ENCODE peak calls at places on chromosomes 3 and 15, in eight cellular contexts. One of them, this sample, is unnamed.

GRCh38 chr3:177237206-177237605 is 39.9 kb upstream of the TBL1XR1 start:
- DNase-seq in HS-27A: no peak
- DNase-seq in psoas muscle: no peak
- DNase-seq in heart right ventricle: no peak
- DNase-seq in activated CD8-positive, alpha-beta T cell treated with anti-CD3 and anti-CD28 coated beads, Interleukin-2, amount 10 ng/mL, durations not matched to agents 7 days and 5 days: no peak
- DNase-seq in LoVo: no peak
- DNase-seq in mesendoderm: no peak
- DNase-seq in activated CD4-positive, alpha-beta memory T cell treated with anti-CD3 and anti-CD28 coated beads for 36 hours: no peak
- DNase-seq in this sample: no peak

GRCh38 chr3:142209655-142210054 is 15.7 kb downstream of the GK5 start:
- DNase-seq in LoVo: peak; percentile 18
- DNase-seq in activated CD8-positive, alpha-beta T cell treated with anti-CD3 and anti-CD28 coated beads, Interleukin-2, amount 10 ng/mL, durations not matched to agents 7 days and 5 days: no peak
- DNase-seq in activated CD4-positive, alpha-beta memory T cell treated with anti-CD3 and anti-CD28 coated beads for 36 hours: no peak
- DNase-seq in HS-27A: peak; percentile 30
- DNase-seq in heart right ventricle: no peak
- DNase-seq in psoas muscle: no peak
- DNase-seq in mesendoderm: no peak
- DNase-seq in this sample: no peak

GRCh38 chr3:172680684-172681083 is 30.2 kb downstream of the NCEH1 start:
- DNase-seq in LoVo: no peak
- DNase-seq in activated CD8-positive, alpha-beta T cell treated with anti-CD3 and anti-CD28 coated beads, Interleukin-2, amount 10 ng/mL, durations not matched to agents 7 days and 5 days: no peak
- DNase-seq in mesendoderm: no peak
- DNase-seq in heart right ventricle: no peak
- DNase-seq in HS-27A: no peak
- DNase-seq in psoas muscle: no peak
- DNase-seq in activated CD4-positive, alpha-beta memory T cell treated with anti-CD3 and anti-CD28 coated beads for 36 hours: no peak
- DNase-seq in this sample: no peak

GRCh38 chr15:58046467-58046866 is 19.0 kb downstream of the ALDH1A2 start:
- DNase-seq in activated CD4-positive, alpha-beta memory T cell treated with anti-CD3 and anti-CD28 coated beads for 36 hours: no peak
- DNase-seq in heart right ventricle: no peak
- DNase-seq in psoas muscle: no peak
- DNase-seq in mesendoderm: no peak
- DNase-seq in HS-27A: no peak
- DNase-seq in activated CD8-positive, alpha-beta T cell treated with anti-CD3 and anti-CD28 coated beads, Interleukin-2, amount 10 ng/mL, durations not matched to agents 7 days and 5 days: no peak
- DNase-seq in LoVo: no peak
- DNase-seq in this sample: no peak

GRCh38 chr3:125123906-125124305 is 68.1 kb upstream of the HEG1 start:
- DNase-seq in heart right ventricle: no peak
- DNase-seq in activated CD4-positive, alpha-beta memory T cell treated with anti-CD3 and anti-CD28 coated beads for 36 hours: no peak
- DNase-seq in psoas muscle: no peak
- DNase-seq in HS-27A: no peak
- DNase-seq in LoVo: no peak
- DNase-seq in mesendoderm: no peak
- DNase-seq in activated CD8-positive, alpha-beta T cell treated with anti-CD3 and anti-CD28 coated beads, Interleukin-2, amount 10 ng/mL, durations not matched to agents 7 days and 5 days: no peak
- DNase-seq in this sample: no peak

GRCh38 chr3:23811117-23811487 is 5.3 kb downstream of the UBE2E1 start:
- DNase-seq in psoas muscle: no peak
- DNase-seq in activated CD8-positive, alpha-beta T cell treated with anti-CD3 and anti-CD28 coated beads, Interleukin-2, amount 10 ng/mL, durations not matched to agents 7 days and 5 days: no peak
- DNase-seq in LoVo: no peak
- DNase-seq in activated CD4-positive, alpha-beta memory T cell treated with anti-CD3 and anti-CD28 coated beads for 36 hours: no peak
- DNase-seq in heart right ventricle: no peak
- DNase-seq in mesendoderm: peak; percentile 63
- DNase-seq in HS-27A: no peak
- DNase-seq in this sample: no peak

GRCh38 chr3:129121016-129121791 is 400 bp downstream of the RAB43 start:
- DNase-seq in mesendoderm: peak; percentile 59
- DNase-seq in LoVo: no peak
- DNase-seq in psoas muscle: no peak
- DNase-seq in activated CD4-positive, alpha-beta memory T cell treated with anti-CD3 and anti-CD28 coated beads for 36 hours: peak; percentile 65
- DNase-seq in HS-27A: no peak
- DNase-seq in activated CD8-positive, alpha-beta T cell treated with anti-CD3 and anti-CD28 coated beads, Interleukin-2, amount 10 ng/mL, durations not matched to agents 7 days and 5 days: peak; percentile 57
- DNase-seq in heart right ventricle: no peak
- DNase-seq in this sample: no peak

GRCh38 chr3:5347486-5347885 is 160.0 kb downstream of the EDEM1 start:
- DNase-seq in HS-27A: no peak
- DNase-seq in mesendoderm: no peak
- DNase-seq in activated CD4-positive, alpha-beta memory T cell treated with anti-CD3 and anti-CD28 coated beads for 36 hours: no peak
- DNase-seq in activated CD8-positive, alpha-beta T cell treated with anti-CD3 and anti-CD28 coated beads, Interleukin-2, amount 10 ng/mL, durations not matched to agents 7 days and 5 days: no peak
- DNase-seq in heart right ventricle: no peak
- DNase-seq in psoas muscle: no peak
- DNase-seq in LoVo: no peak
- DNase-seq in this sample: no peak

GRCh38 chr3:134552776-134553175 is 66.9 kb downstream of the CEP63 start:
- DNase-seq in HS-27A: no peak
- DNase-seq in heart right ventricle: no peak
- DNase-seq in LoVo: no peak
- DNase-seq in activated CD4-positive, alpha-beta memory T cell treated with anti-CD3 and anti-CD28 coated beads for 36 hours: no peak
- DNase-seq in activated CD8-positive, alpha-beta T cell treated with anti-CD3 and anti-CD28 coated beads, Interleukin-2, amount 10 ng/mL, durations not matched to agents 7 days and 5 days: no peak
- DNase-seq in psoas muscle: no peak
- DNase-seq in mesendoderm: no peak
- DNase-seq in this sample: no peak

GRCh38 chr3:119018690-119019463 is 15.8 kb downstream of the IGSF11 start:
- DNase-seq in activated CD4-positive, alpha-beta memory T cell treated with anti-CD3 and anti-CD28 coated beads for 36 hours: no peak
- DNase-seq in HS-27A: no peak
- DNase-seq in activated CD8-positive, alpha-beta T cell treated with anti-CD3 and anti-CD28 coated beads, Interleukin-2, amount 10 ng/mL, durations not matched to agents 7 days and 5 days: no peak
- DNase-seq in heart right ventricle: peak; percentile 11
- DNase-seq in mesendoderm: no peak
- DNase-seq in LoVo: no peak
- DNase-seq in psoas muscle: peak; percentile 64
- DNase-seq in this sample: no peak

GRCh38 chr15:85625431-85625830 is 169.3 kb downstream of the KLHL25 start:
- DNase-seq in psoas muscle: no peak
- DNase-seq in activated CD8-positive, alpha-beta T cell treated with anti-CD3 and anti-CD28 coated beads, Interleukin-2, amount 10 ng/mL, durations not matched to agents 7 days and 5 days: peak; percentile 37
- DNase-seq in mesendoderm: no peak
- DNase-seq in LoVo: no peak
- DNase-seq in heart right ventricle: no peak
- DNase-seq in activated CD4-positive, alpha-beta memory T cell treated with anti-CD3 and anti-CD28 coated beads for 36 hours: peak; percentile 35
- DNase-seq in HS-27A: no peak
- DNase-seq in this sample: no peak

GRCh38 chr3:46566040-46566631 is at the start of gene LRRC2:
- DNase-seq in activated CD4-positive, alpha-beta memory T cell treated with anti-CD3 and anti-CD28 coated beads for 36 hours: peak; percentile 31
- DNase-seq in heart right ventricle: peak; percentile 66
- DNase-seq in mesendoderm: peak; percentile 90
- DNase-seq in HS-27A: no peak
- DNase-seq in psoas muscle: peak; percentile 94
- DNase-seq in activated CD8-positive, alpha-beta T cell treated with anti-CD3 and anti-CD28 coated beads, Interleukin-2, amount 10 ng/mL, durations not matched to agents 7 days and 5 days: peak; percentile 57
- DNase-seq in LoVo: no peak
- DNase-seq in this sample: peak; percentile 17

GRCh38 chr15:101320501-101321052 is 25.5 kb upstream of the SNRPA1 start:
- DNase-seq in heart right ventricle: peak; percentile 37
- DNase-seq in activated CD8-positive, alpha-beta T cell treated with anti-CD3 and anti-CD28 coated beads, Interleukin-2, amount 10 ng/mL, durations not matched to agents 7 days and 5 days: peak; percentile 90
- DNase-seq in psoas muscle: peak; percentile 69
- DNase-seq in activated CD4-positive, alpha-beta memory T cell treated with anti-CD3 and anti-CD28 coated beads for 36 hours: peak; percentile 81
- DNase-seq in mesendoderm: peak; percentile 84
- DNase-seq in HS-27A: no peak
- DNase-seq in LoVo: no peak
- DNase-seq in this sample: no peak

GRCh38 chr15:42155546-42156265 is 730 bp downstream of the PLA2G4F start:
- DNase-seq in mesendoderm: peak; percentile 62
- DNase-seq in heart right ventricle: no peak
- DNase-seq in psoas muscle: no peak
- DNase-seq in activated CD8-positive, alpha-beta T cell treated with anti-CD3 and anti-CD28 coated beads, Interleukin-2, amount 10 ng/mL, durations not matched to agents 7 days and 5 days: no peak
- DNase-seq in LoVo: no peak
- DNase-seq in activated CD4-positive, alpha-beta memory T cell treated with anti-CD3 and anti-CD28 coated beads for 36 hours: no peak
- DNase-seq in HS-27A: no peak
- DNase-seq in this sample: peak; percentile 65

GRCh38 chr3:122421101-122421500 is 5.2 kb upstream of the WDR5B start:
- DNase-seq in heart right ventricle: no peak
- DNase-seq in mesendoderm: no peak
- DNase-seq in activated CD4-positive, alpha-beta memory T cell treated with anti-CD3 and anti-CD28 coated beads for 36 hours: no peak
- DNase-seq in activated CD8-positive, alpha-beta T cell treated with anti-CD3 and anti-CD28 coated beads, Interleukin-2, amount 10 ng/mL, durations not matched to agents 7 days and 5 days: no peak
- DNase-seq in HS-27A: no peak
- DNase-seq in LoVo: no peak
- DNase-seq in psoas muscle: no peak
- DNase-seq in this sample: no peak

GRCh38 chr15:69607101-69607500 is 154.5 kb downstream of the RPLP1 start:
- DNase-seq in heart right ventricle: no peak
- DNase-seq in psoas muscle: no peak
- DNase-seq in LoVo: no peak
- DNase-seq in mesendoderm: peak; percentile 80
- DNase-seq in HS-27A: no peak
- DNase-seq in activated CD4-positive, alpha-beta memory T cell treated with anti-CD3 and anti-CD28 coated beads for 36 hours: no peak
- DNase-seq in activated CD8-positive, alpha-beta T cell treated with anti-CD3 and anti-CD28 coated beads, Interleukin-2, amount 10 ng/mL, durations not matched to agents 7 days and 5 days: no peak
- DNase-seq in this sample: no peak

GRCh38 chr3:42165211-42165610 is 74.1 kb downstream of the TRAK1 start:
- DNase-seq in activated CD4-positive, alpha-beta memory T cell treated with anti-CD3 and anti-CD28 coated beads for 36 hours: no peak
- DNase-seq in HS-27A: no peak
- DNase-seq in psoas muscle: no peak
- DNase-seq in activated CD8-positive, alpha-beta T cell treated with anti-CD3 and anti-CD28 coated beads, Interleukin-2, amount 10 ng/mL, durations not matched to agents 7 days and 5 days: no peak
- DNase-seq in heart right ventricle: no peak
- DNase-seq in mesendoderm: no peak
- DNase-seq in LoVo: no peak
- DNase-seq in this sample: no peak

GRCh38 chr3:128492353-128493220 is at the start of gene GATA2:
- DNase-seq in HS-27A: no peak
- DNase-seq in psoas muscle: peak; percentile 66
- DNase-seq in mesendoderm: no peak
- DNase-seq in heart right ventricle: no peak
- DNase-seq in activated CD8-positive, alpha-beta T cell treated with anti-CD3 and anti-CD28 coated beads, Interleukin-2, amount 10 ng/mL, durations not matched to agents 7 days and 5 days: no peak
- DNase-seq in activated CD4-positive, alpha-beta memory T cell treated with anti-CD3 and anti-CD28 coated beads for 36 hours: peak; percentile 58
- DNase-seq in LoVo: no peak
- DNase-seq in this sample: no peak

GRCh38 chr3:15716178-15716577 is 81.6 kb downstream of the ANKRD28 start:
- DNase-seq in mesendoderm: no peak
- DNase-seq in LoVo: no peak
- DNase-seq in heart right ventricle: no peak
- DNase-seq in HS-27A: no peak
- DNase-seq in psoas muscle: no peak
- DNase-seq in activated CD8-positive, alpha-beta T cell treated with anti-CD3 and anti-CD28 coated beads, Interleukin-2, amount 10 ng/mL, durations not matched to agents 7 days and 5 days: no peak
- DNase-seq in activated CD4-positive, alpha-beta memory T cell treated with anti-CD3 and anti-CD28 coated beads for 36 hours: no peak
- DNase-seq in this sample: no peak

GRCh38 chr3:173553635-173554280 is 156.2 kb downstream of the NLGN1 start:
- DNase-seq in psoas muscle: no peak
- DNase-seq in heart right ventricle: no peak
- DNase-seq in LoVo: peak; percentile 14
- DNase-seq in activated CD4-positive, alpha-beta memory T cell treated with anti-CD3 and anti-CD28 coated beads for 36 hours: no peak
- DNase-seq in HS-27A: no peak
- DNase-seq in mesendoderm: peak; percentile 66
- DNase-seq in activated CD8-positive, alpha-beta T cell treated with anti-CD3 and anti-CD28 coated beads, Interleukin-2, amount 10 ng/mL, durations not matched to agents 7 days and 5 days: no peak
- DNase-seq in this sample: no peak

GRCh38 chr3:177579419-177579818 is 382.1 kb upstream of the TBL1XR1 start:
- DNase-seq in heart right ventricle: no peak
- DNase-seq in activated CD4-positive, alpha-beta memory T cell treated with anti-CD3 and anti-CD28 coated beads for 36 hours: no peak
- DNase-seq in activated CD8-positive, alpha-beta T cell treated with anti-CD3 and anti-CD28 coated beads, Interleukin-2, amount 10 ng/mL, durations not matched to agents 7 days and 5 days: no peak
- DNase-seq in LoVo: no peak
- DNase-seq in psoas muscle: no peak
- DNase-seq in HS-27A: no peak
- DNase-seq in mesendoderm: no peak
- DNase-seq in this sample: no peak

This sample was measured in NCI-H510A treated with DMSO at 0.1 percent for 48 hours.